ENCODE peak calls at places on chromosomes 16 and 17, in six cellular contexts. J is MM.1S; Y is fibroblast of villous mesenchyme; K is AG04450; L is CD4-positive, CD25-positive, alpha-beta regulatory T cell; F is kidney epithelial cell. B is an unnamed sample.
A peak's percentile ranks its signal among the peaks of the same experiment; 100 is the strongest.

GRCh38 chr17:31487648-31488263 is 96.3 kb downstream of the RAB11FIP4 start:
- DNase-seq in J (peak; percentile 97), Y (peak; percentile 13), K (no peak), L (peak; percentile 93), F (no peak), B (peak; percentile 88)

GRCh38 chr16:68146583-68146982 is 61.4 kb downstream of the NFATC3 start:
- DNase-seq in J (no peak), Y (peak; percentile 85), K (peak; percentile 7), L (no peak), F (no peak), B (no peak)

GRCh38 chr17:57544381-57544780 is 200.7 kb downstream of the CCDC182 start:
- DNase-seq in J (no peak), Y (no peak), K (no peak), L (no peak), F (no peak), B (no peak)

GRCh38 chr16:25855063-25855462 is 163.3 kb downstream of the HS3ST4 start:
- DNase-seq in J (no peak), Y (no peak), K (no peak), L (no peak), F (no peak), B (no peak)

GRCh38 chr17:71334041-71334781 is 786.6 kb upstream of the SOX9 start:
- DNase-seq in J (no peak), Y (no peak), K (no peak), L (no peak), F (no peak), B (no peak)

GRCh38 chr16:1335211-1335971 is 1.9 kb downstream of the BAIAP3 start:
- DNase-seq in J (no peak), Y (no peak), K (no peak), L (no peak), F (no peak), B (no peak)

GRCh38 chr17:76517638-76518038 is 16.4 kb upstream of the RHBDF2 start:
- DNase-seq in J (no peak), Y (no peak), K (no peak), L (no peak), F (no peak), B (no peak)

GRCh38 chr17:70961341-70961740 is 792.0 kb downstream of the KCNJ2 start:
- DNase-seq in J (no peak), Y (no peak), K (peak; percentile 10), L (no peak), F (no peak), B (no peak)

GRCh38 chr16:31876955-31877828 is 3.6 kb downstream of the ZNF267 start:
- DNase-seq in J (peak; percentile 80), Y (peak; percentile 80), K (peak; percentile 72), L (peak; percentile 34), F (peak; percentile 87), B (no peak)

GRCh38 chr16:88803264-88803987 is at the start of gene CDT1:
- DNase-seq in J (peak; percentile 64), Y (peak; percentile 74), K (no peak), L (peak; percentile 85), F (no peak), B (peak; percentile 75)

GRCh38 chr17:38355256-38355655 is 3.6 kb downstream of the SOCS7 start:
- DNase-seq in J (no peak), Y (no peak), K (no peak), L (no peak), F (no peak), B (no peak)

GRCh38 chr17:38357488-38358123 is 6.0 kb downstream of the SOCS7 start:
- DNase-seq in J (no peak), Y (peak; percentile 34), K (no peak), L (no peak), F (no peak), B (no peak)

GRCh38 chr17:38361700-38362465 is 10.2 kb downstream of the SOCS7 start:
- DNase-seq in J (no peak), Y (peak; percentile 79), K (no peak), L (no peak), F (no peak), B (no peak)

GRCh38 chr17:38363016-38363415 is 11.4 kb downstream of the SOCS7 start:
- DNase-seq in J (no peak), Y (no peak), K (no peak), L (no peak), F (no peak), B (no peak)

DNA sequence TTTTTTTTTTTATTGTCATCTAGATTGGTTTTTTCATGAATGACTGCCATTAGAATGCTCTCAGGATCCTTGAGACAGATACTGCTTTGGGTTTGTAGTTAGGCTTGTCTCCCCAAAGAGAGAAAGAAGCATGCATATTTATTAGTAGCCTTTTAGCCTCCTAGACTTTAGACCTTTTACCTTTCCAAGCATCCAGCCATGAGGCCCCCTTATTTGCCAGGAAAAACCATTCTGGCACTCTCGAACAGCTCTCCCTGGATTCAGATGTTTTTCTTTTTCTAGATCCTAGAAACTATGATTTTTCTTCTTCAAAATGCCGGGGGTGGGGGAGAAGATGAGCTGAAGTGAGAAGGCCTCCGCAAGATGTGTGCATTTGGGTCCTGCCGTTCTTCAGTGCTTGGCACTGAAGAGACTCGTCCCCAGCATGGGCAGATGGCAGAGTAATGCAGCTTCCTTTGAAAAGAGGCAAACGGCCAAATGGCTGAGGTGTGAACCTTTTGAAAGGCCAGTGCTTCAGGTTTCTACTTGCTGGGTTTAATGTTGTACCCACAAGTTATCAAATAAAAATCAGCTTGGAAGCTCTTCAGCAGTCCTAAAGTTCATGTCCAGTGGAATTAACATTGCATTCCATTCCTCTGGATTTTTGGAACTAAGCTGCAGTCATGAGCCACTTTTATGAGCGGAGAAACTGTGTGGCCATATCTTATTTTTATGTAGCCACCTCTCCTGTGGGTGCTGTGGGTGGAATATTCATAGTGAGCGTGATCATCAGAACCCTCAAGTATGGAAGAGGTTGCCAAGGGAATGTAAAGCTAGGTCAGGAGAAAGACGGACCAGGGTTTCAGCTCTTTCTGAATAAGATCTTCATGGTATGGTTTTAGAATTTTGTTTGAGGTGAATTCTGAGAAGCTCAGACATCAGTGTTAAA is 7.2 kb downstream of the SOCS7 start:
- DNase-seq in J (no peak), Y (peak; percentile 45), K (no peak), L (no peak), F (no peak), B (no peak)
- H3K4me3 ChIP-seq in J (no peak overlapping the region), Y (no peak overlapping the region), K (no peak overlapping the region), L (no peak overlapping the region), F (no peak overlapping the region), B (no peak overlapping the region)

GRCh38 chr17:43906951-43907424 is 348 bp downstream of the MPP2 start:
- DNase-seq in J (no peak), Y (no peak), K (no peak), L (peak; percentile 38), F (no peak), B (no peak)

GRCh38 chr17:43905985-43906852 is 1.1 kb downstream of the MPP2 start:
- DNase-seq in J (no peak), Y (peak; percentile 52), K (no peak), L (peak; percentile 34), F (no peak), B (no peak)

GRCh38 chr17:43908111-43908721 is 880 bp upstream of the MPP2 start:
- DNase-seq in J (no peak), Y (peak; percentile 78), K (peak; percentile 18), L (peak; percentile 58), F (no peak), B (no peak)

GRCh38 chr17:43905400-43905984 is 1.8 kb downstream of the MPP2 start:
- DNase-seq in J (no peak), Y (no peak), K (no peak), L (no peak), F (no peak), B (no peak)

GRCh38 chr17:43907425-43907981 is at the start of gene MPP2:
- DNase-seq in J (no peak), Y (peak; percentile 74), K (peak; percentile 26), L (peak; percentile 63), F (no peak), B (no peak)
- H3K4me3 ChIP-seq in J (no peak within 1 kb of the TSS), Y (peak within 1 kb of the TSS; percentile 70), K (peak within 1 kb of the TSS; percentile 68), L (peak within 1 kb of the TSS; percentile 44), F (peak within 1 kb of the TSS; percentile 55), B (peak within 1 kb of the TSS; percentile 41)

DNA sequence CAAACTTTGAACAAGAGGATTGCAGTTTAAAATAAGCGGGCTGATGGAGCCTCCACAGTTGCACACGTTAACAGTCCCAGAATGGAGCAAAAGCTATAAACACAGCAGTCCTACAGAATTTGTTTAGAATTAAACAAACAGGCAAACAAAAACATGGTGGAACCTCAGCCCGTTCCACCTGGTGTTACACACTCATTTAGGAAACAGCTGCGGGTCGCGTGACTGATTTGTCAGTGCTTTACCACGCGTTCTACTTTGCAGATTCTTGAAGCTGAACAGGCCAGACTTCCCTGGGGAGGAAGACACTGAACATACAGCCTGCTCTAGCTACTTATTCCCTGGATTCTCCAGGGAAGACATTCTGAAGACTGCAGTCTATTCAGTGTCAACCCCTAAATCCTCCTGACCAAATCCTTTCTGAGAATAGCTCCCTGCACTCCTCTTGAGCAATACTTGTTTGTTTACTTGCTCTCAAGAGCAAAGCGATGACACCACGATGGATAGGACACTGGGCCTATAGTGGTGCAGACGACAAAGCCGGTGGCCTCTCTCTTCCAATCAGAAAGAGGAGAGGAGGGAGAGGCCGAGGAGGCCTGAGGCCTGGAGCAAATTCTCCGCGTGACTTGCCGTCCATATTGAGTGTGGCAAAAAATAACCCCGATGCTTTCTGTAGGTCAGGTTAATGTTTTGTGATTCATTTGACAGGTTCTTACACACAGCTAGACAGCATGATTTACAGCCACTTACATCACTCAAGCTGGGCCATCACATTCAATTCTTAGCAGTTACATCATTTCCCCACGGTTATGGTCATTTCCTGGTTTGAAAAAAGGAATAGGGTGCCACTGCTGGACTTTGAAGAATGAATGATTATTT is 4.0 kb upstream of the MAP1LC3B start:
- DNase-seq in J (peak; percentile 87), Y (peak; percentile 100), K (peak; percentile 96), L (peak; percentile 92), F (peak; percentile 99), B (peak; percentile 95)
- H3K4me3 ChIP-seq in J (peak overlapping the region; percentile 42), Y (peak overlapping the region; percentile 30), K (no peak overlapping the region), L (peak overlapping the region; percentile 76), F (no peak overlapping the region), B (no peak overlapping the region)

GRCh38 chr17:50057521-50057991 is 1.6 kb downstream of the ITGA3 start:
- DNase-seq in J (no peak), Y (no peak), K (no peak), L (no peak), F (no peak), B (no peak)
- H3K4me3 ChIP-seq in J (no peak overlapping the region), Y (peak overlapping the region; percentile 79), K (peak overlapping the region; percentile 77), L (no peak overlapping the region), F (peak overlapping the region; percentile 91), B (peak overlapping the region; percentile 80)

GRCh38 chr16:83187404-83187803 is 560.6 kb downstream of the CDH13 start:
- DNase-seq in J (no peak), Y (peak; percentile 59), K (peak; percentile 34), L (no peak), F (peak; percentile 65), B (no peak)
- H3K4me3 ChIP-seq in J (no peak overlapping the region), Y (no peak overlapping the region), K (no peak overlapping the region), L (no peak overlapping the region), F (no peak overlapping the region), B (no peak overlapping the region)

GRCh38 chr17:50394711-50395110 is 2.6 kb downstream of the LRRC59 start:
- DNase-seq in J (no peak), Y (no peak), K (no peak), L (no peak), F (no peak), B (no peak)
- H3K4me3 ChIP-seq in J (no peak overlapping the region), Y (peak overlapping the region; percentile 19), K (peak overlapping the region; percentile 94), L (no peak overlapping the region), F (no peak overlapping the region), B (no peak overlapping the region)

B was measured in RWPE2.